ENCODE peak calls at places on chromosomes 7 and 10, in four cellular contexts. G is keratinocyte, A is H9, B is colonic mucosa. Q is an unnamed sample.

GRCh38 chr7:51062222-51062987 is 254.2 kb downstream of the COBL start:
- DNase-seq in G (no peak), A (no peak), B (no peak), Q (peak)

GRCh38 chr7:155166673-155167370 is 96.7 kb downstream of the HTR5A start:
- DNase-seq in G (peak), A (no peak), B (no peak), Q (no peak)

GRCh38 chr10:89414879-89415821 is 782 bp downstream of the IFIT5 start:
- DNase-seq in G (no peak), A (peak), B (peak), Q (peak)

GRCh38 chr10:36182059-36182654 is 540.1 kb upstream of the FZD8 start:
- DNase-seq in G (no peak), A (no peak), B (no peak), Q (no peak)

GRCh38 chr10:22453948-22454347 is 108.7 kb downstream of the SPAG6 start:
- DNase-seq in G (no peak), A (no peak), B (no peak), Q (no peak)

GRCh38 chr7:144408116-144408515 is 4.6 kb upstream of the NOBOX start:
- DNase-seq in G (no peak), A (no peak), B (no peak), Q (no peak)

GRCh38 chr10:77268721-77269120 is 368.9 kb downstream of the KCNMA1 start:
- DNase-seq in G (no peak), A (no peak), B (no peak), Q (no peak)

GRCh38 chr7:91618665-91619437 is 261.7 kb downstream of the MTERF1 start:
- DNase-seq in G (no peak), A (no peak), B (no peak), Q (no peak)

GRCh38 chr10:22230331-22230833 is 12.6 kb upstream of the EBLN1 start:
- DNase-seq in G (no peak), A (no peak), B (peak), Q (no peak)

GRCh38 chr7:3068568-3068967 is 24.9 kb upstream of the CARD11 start:
- DNase-seq in G (no peak), A (no peak), B (no peak), Q (no peak)

GRCh38 chr7:132161231-132161915 is 414.9 kb downstream of the PLXNA4 start:
- DNase-seq in G (no peak), A (no peak), B (no peak), Q (no peak)

GRCh38 chr10:30671011-30671616 is 41.6 kb upstream of the LYZL2 start:
- DNase-seq in G (peak), A (peak), B (peak), Q (peak)

GRCh38 chr10:49115015-49115795 is at the start of gene VSTM4:
- DNase-seq in G (no peak), A (peak), B (no peak), Q (peak)

GRCh38 chr7:138257459-138258193 is 181.4 kb downstream of the AKR1D1 start:
- DNase-seq in G (no peak), A (no peak), B (peak), Q (no peak)

GRCh38 chr7:112510032-112510742 is 29.4 kb downstream of the LSMEM1 start:
- DNase-seq in G (no peak), A (no peak), B (no peak), Q (peak)

GRCh38 chr10:326350-326749 is 191.1 kb downstream of the ZMYND11 start:
- DNase-seq in G (no peak), A (no peak), B (no peak), Q (no peak)

GRCh38 chr7:17181482-17181881 is 117.0 kb upstream of the AHR start:
- DNase-seq in G (no peak), A (no peak), B (no peak), Q (peak)

GRCh38 chr10:79293841-79294705 is 53.2 kb upstream of the PPIF start:
- DNase-seq in G (peak), A (no peak), B (no peak), Q (no peak)

DNA sequence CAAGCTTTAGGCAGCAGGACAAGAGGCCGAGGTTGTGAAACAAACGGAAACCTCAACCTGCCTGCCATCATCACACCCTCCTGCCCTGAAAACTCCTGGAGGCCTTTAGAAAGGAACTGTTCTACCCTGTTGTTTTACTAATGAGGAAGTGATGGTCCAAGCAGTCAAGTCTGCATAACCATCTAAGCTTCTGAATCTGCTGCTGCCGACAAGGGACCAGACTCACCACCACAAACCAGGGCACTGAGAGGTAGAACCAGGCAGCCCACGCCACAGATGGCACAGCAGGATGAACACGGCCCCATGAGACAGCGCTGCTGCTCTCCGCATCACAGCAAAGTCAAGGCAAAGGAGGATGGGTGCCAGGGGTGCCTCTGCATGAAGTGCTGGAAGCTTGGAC is 209.4 kb downstream of the CELF2 start:
- DNase-seq in G (no peak), A (no peak), B (no peak), Q (no peak)
- H3K9ac ChIP-seq in G (no peak), A (no peak), B (no peak), Q (no peak)

DNA sequence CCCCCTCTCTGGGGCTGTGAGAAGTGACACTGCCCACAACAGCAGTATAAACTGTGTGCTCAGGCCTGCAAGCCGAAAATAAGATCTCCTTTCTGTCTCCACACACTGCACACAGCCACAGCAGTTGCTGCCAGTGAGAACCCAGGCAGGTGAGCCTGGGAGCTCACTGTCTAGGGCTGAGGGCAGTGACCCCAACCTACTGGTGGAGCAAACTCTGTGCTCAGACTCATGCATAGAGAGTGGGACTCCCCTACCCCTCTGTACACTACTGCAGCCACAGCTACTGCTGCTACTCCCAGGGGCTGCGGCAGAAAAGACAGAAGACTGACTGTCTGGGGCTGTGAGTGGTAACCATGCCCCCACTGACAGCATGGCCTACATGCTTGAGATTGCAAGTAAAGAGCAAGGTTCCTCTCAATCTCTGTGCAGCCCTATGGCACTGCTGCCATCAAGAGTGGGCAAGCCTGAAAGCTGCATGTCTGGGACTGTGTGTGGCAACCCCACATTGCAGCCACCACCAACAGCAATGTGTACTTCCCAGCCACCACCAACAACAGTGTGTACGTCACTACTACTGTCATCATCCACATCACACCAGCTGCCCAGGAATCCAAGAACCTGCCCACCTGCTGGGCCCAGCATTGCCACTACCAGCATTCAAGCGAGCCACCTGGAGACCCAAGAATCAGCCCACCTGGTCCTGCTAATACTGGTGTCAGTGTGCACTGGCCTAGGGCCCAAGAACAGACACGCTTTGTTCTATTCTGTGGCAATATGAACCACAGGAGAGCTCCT is 226.1 kb downstream of the XPNPEP1 start:
- DNase-seq in G (no peak), A (no peak), B (no peak), Q (no peak)
- TF ChIP-seq CTCF in G (no peak), A (no peak), B (no peak), Q (no peak)

DNA sequence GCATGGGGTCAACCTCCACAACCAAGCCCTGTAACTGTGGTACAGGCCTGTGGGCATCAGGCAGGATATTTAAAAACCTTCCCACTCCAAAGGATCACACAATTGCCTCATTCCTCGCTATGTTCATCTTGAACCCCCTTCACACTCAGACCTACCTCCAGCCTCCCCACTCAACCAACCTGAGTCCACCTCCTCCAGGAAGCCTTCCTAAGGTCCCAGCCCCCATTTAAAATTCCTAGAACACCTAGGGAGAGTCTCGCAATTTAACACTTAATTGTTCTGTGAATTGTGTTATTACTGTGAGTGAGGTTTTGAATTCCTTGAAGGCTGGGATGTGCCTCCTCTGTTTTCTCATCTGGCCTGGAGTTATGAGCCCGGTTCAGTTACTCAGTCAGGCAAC is 93.1 kb upstream of the SMNDC1 start:
- DNase-seq in G (no peak), A (no peak), B (no peak), Q (no peak)
- H3K9ac ChIP-seq in G (peak), A (no peak), B (no peak), Q (no peak)

DNA sequence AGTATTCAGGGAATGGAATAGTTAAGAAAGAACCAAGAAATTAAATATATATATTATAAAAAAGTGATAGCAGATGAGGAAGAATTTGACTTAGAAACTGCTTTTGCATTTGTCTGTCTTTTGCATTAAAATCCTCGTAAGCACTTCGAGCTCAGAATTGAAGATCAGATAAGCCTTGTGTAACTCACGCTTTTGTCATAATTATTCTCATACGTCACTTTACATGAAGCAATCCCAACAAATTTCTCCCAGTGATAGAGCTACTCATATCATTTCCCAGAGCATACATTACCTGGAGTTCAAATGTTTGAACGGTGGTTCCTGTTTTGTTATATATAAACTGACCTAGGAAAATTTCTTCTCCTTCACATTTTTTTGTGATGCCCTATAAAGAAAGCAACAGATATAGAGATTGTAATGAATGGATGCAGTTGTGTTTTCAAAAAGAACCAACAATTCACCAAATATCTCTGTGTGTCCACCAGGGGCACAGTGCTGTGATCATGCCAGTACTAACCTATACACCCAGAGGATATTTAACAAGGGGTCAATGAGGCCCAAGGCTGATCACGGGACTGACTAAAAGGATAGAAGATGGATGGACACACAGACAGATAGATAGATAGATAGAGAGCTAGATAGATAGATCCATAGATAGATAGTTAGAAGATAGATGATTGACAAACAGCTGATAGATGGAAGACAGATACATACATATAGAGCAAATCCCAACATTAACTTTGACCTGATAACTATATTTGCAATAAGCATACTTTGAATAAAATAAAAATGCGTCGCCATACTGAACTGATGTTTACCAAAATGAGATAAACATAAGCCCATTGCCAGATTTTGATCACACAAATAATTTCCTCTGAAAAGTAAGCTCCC is 9.3 kb upstream of the HUS1 start:
- DNase-seq in G (no peak), A (peak), B (no peak), Q (no peak)
- TF ChIP-seq CTCF in G (peak), A (peak), B (peak), Q (peak)

GRCh38 chr10:4765428-4765827 is 60.6 kb upstream of the AKR1E2 start:
- DNase-seq in G (no peak), A (no peak), B (no peak), Q (no peak)
- H3K9ac ChIP-seq in G (no peak), A (no peak), B (no peak), Q (no peak)

GRCh38 chr10:67834375-67834774 is 3.6 kb downstream of the DNAJC12 start:
- DNase-seq in G (no peak), A (no peak), B (no peak), Q (no peak)

GRCh38 chr10:67836972-67837371 is 1.0 kb downstream of the DNAJC12 start:
- DNase-seq in G (no peak), A (no peak), B (no peak), Q (no peak)

GRCh38 chr10:67839957-67840356 is 2.0 kb upstream of the DNAJC12 start:
- DNase-seq in G (no peak), A (no peak), B (no peak), Q (no peak)

GRCh38 chr10:67836491-67836890 is 1.5 kb downstream of the DNAJC12 start:
- DNase-seq in G (no peak), A (no peak), B (no peak), Q (no peak)

GRCh38 chr10:67837519-67838314 is at the start of gene DNAJC12:
- DNase-seq in G (no peak), A (no peak), B (no peak), Q (no peak)
- TF ChIP-seq CTCF in G (no peak), A (no peak), B (no peak), Q (no peak)

DNA sequence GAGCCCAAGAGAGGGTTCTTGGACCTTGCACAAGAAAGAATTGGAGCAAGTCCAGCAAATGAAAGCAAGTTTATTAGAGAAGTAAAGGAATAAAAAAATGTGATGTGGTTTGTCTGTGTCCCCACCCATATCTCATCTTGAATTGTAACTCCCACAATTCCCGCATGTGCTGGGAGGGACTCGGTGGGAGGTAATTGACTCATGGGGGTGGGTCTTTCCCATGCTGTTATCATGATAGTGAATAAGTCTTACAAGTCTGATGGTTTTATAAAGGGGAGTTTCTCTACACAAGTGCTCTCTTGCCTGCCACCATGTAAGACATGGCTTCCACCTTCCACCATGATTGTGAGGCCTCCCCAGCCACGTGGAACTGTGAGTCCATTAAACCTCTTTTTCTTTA is 39.2 kb upstream of the FZD9 start:
- DNase-seq in G (no peak), A (no peak), B (no peak), Q (no peak)
- H3K9ac ChIP-seq in G (no peak), A (no peak), B (no peak), Q (no peak)

DNA sequence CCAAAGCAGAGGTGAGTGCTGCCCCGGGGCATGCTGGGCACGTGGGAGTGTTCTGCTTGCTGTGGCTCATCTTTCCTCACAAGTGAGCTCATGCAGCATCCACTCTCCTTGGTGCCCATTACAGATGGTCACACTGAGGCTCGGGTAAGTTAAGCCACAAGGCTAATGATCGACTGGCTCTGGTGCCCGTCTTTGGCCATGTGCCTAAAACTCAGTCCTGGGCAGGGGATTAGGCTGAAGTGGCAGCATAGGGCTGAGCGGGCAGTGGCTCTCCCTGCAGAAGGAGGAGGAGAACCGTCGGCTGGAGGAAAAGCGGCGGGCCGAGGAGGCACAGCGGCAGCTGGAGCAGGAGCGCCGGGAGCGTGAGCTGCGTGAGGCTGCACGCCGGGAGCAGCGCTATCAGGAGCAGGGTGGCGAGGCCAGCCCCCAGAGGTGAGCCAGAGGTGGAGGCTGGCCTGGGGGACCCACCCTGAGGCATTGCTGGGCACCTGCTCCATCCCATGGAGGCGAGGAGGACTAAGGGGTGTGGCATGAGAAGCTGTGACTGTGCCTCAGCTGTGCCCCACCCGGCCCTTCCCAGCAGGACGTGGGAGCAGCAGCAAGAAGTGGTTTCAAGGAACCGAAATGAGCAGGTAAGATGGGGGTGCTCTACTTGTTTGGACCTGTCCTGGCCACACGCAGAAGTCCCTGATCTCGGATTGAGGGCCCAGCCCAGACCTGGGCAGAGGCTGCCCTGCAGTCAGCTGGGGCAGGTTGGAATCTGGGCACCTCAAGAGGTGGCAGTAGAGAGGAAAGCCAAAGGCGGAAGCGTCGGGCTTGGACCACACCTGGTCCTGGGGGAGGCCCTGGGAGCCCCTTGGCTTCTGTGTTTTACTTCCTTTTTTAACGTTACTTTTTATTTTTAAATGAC is 7.3 kb downstream of the PGAM2 start:
- DNase-seq in G (no peak), A (no peak), B (no peak), Q (no peak)
- TF ChIP-seq CTCF in G (peak), A (no peak), B (no peak), Q (no peak)

GRCh38 chr10:119488675-119489074 is 53.8 kb downstream of the RGS10 start:
- DNase-seq in G (no peak), A (no peak), B (no peak), Q (no peak)

GRCh38 chr10:119494224-119495060 is 48.1 kb downstream of the RGS10 start:
- DNase-seq in G (no peak), A (no peak), B (no peak), Q (no peak)

GRCh38 chr10:119493155-119493554 is 49.4 kb downstream of the RGS10 start:
- DNase-seq in G (no peak), A (no peak), B (no peak), Q (no peak)

GRCh38 chr10:119491941-119492340 is 50.6 kb downstream of the RGS10 start:
- DNase-seq in G (no peak), A (no peak), B (no peak), Q (no peak)

DNA sequence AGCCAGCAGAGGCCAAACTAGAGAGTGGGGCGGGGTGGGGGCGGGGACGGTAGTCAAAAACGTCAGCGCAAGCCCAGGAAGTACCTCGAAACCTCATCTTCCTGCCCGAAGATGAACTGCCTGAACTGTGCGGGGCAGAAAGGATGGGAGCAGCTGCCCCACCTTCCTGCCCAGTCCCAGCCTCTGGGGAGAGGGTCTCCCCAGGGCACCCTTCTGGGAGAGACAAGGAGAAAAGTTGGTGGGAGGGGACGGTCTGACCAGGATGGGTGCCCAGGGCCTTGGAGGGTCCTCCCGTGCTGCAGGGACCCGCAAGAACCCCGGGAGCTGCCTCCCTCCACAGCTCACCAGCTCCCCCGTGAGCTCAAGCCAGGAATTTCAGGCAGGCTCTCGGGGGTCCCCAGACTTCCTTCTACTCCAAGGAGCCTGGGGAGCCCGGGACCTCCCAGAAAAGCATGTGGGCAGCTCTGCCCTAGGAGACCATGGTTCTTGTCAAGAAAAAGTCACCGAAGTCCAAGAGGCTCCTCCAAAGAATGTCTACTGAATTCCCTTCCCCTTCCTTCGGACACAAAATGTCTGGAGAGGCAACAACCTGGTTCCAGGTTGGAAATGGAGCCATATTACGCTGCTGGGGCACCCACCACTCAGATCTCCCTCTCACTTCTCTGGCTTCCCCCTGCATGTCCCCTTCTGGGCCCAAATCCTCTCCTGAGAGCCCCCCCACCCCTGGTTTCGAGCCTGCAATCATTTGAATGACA is 52.8 kb downstream of the RGS10 start:
- DNase-seq in G (no peak), A (peak), B (peak), Q (peak)
- H3K9ac ChIP-seq in G (peak), A (no peak), B (no peak), Q (no peak)